ENCODE peak calls at places on chromosome X, in eight cellular contexts. M is BE2C, V is psoas muscle, E is hepatocyte, Z is AG04449, C is SK-N-SH, G is MM.1S, P is left lung. I is an unnamed sample.

GRCh38 chrX:103211012-103211715 is 3.7 kb upstream of the BEX4 start:
- DNase-seq in M (peak), V (no peak), E (peak), Z (no peak), C (peak), G (peak), P (no peak), I (peak)

GRCh38 chrX:155779831-155780230 is 101.3 kb upstream of the VAMP7 start:
- DNase-seq in M (no peak), V (no peak), E (no peak), Z (no peak), C (no peak), G (no peak), P (no peak), I (no peak)

GRCh38 chrX:39936886-39937770 is 160.6 kb downstream of the BCOR start:
- DNase-seq in M (no peak), V (no peak), E (no peak), Z (no peak), C (no peak), G (peak), P (no peak), I (peak)

GRCh38 chrX:132041016-132041415 is 17.9 kb downstream of the STK26 start:
- DNase-seq in M (no peak), V (no peak), E (no peak), Z (peak), C (no peak), G (no peak), P (no peak), I (no peak)

GRCh38 chrX:28586291-28586690 is 955 bp upstream of the IL1RAPL1 start:
- DNase-seq in M (no peak), V (no peak), E (peak), Z (no peak), C (no peak), G (no peak), P (no peak), I (no peak)

GRCh38 chrX:456146-456545 is 69.4 kb upstream of the PPP2R3B start:
- DNase-seq in M (no peak), V (no peak), E (no peak), Z (no peak), C (no peak), G (no peak), P (no peak), I (no peak)

GRCh38 chrX:118499295-118499694 is 3.7 kb downstream of the DOCK11 start:
- DNase-seq in M (no peak), V (no peak), E (peak), Z (no peak), C (no peak), G (no peak), P (no peak), I (no peak)

GRCh38 chrX:129091097-129091496 is 432.2 kb downstream of the SMARCA1 start:
- DNase-seq in M (no peak), V (no peak), E (no peak), Z (no peak), C (no peak), G (peak), P (no peak), I (no peak)

GRCh38 chrX:41025926-41026325 is 59.3 kb upstream of the USP9X start:
- DNase-seq in M (no peak), V (no peak), E (no peak), Z (no peak), C (no peak), G (no peak), P (no peak), I (no peak)

DNA sequence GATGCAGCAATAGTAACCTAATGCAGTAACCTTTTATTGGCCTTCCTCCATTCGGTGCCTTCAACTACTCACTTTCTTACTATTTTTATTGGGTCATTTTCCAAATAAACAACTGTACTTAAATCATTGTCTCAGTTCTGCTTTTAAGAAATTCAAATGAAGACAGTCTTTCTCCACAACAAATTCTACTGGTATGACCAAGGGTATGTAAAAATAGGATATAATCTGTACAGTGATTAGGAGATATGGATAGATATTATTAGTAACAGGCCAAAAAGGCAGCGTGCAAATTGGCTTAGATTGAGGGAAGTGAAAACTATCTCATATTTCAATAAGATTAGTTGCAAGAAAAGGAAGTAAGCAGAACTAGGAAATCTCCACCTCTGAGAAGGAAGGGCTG is 177.4 kb upstream of the PPP1R2C start:
- DNase-seq in M (no peak), V (no peak), E (no peak), Z (no peak), C (no peak), G (peak), P (no peak), I (no peak)
- H3K4me3 ChIP-seq in M (no peak), V (no peak), E (no peak), Z (no peak), C (no peak), G (no peak), P (no peak), I (no peak)

GRCh38 chrX:46967547-46967946 is 55.3 kb downstream of the JADE3 start:
- DNase-seq in M (no peak), V (no peak), E (no peak), Z (no peak), C (no peak), G (no peak), P (no peak), I (no peak)
- H3K4me3 ChIP-seq in M (no peak), V (no peak), E (no peak), Z (no peak), C (no peak), G (no peak), P (no peak), I (no peak)

DNA sequence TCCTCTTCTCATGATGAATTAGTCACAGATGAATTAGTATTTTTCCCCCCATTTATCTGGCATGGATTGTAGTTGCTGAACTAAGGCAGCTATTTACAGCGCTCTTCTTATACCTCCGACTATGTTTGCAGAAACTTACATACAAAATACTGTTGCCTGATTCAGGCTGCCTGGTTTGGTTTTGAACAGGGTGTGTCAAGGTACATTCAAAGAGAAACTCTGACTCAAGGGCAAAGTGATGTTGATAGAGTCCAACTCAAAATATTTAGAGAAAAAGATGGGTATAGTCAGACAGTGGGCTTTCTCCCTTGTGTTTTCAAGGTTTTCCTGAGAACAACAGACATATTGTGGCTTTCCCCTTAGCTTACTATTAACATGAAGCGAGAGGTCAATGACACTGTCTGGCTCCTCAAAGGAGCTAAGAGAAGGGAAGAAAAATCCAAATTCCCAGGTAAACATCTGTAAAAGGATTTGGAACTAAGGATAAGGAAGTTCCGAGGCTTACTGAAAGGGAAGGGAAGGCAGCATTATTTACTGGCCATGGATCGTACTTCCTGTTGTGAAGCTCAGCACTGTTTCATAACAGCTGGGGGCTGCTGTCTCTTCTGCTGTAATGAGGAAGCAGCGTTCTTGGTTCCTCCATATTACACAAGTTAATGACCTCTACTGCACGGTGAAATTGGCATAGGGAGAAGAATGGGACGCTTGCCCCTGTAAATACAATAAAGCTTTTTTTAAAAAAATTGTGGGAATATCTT is 30.9 kb downstream of the FAM9C start:
- DNase-seq in M (no peak), V (no peak), E (peak), Z (no peak), C (no peak), G (no peak), P (no peak), I (no peak)
- H3K4me3 ChIP-seq in M (no peak), V (no peak), E (no peak), Z (no peak), C (no peak), G (no peak), P (no peak), I (no peak)

GRCh38 chrX:153688071-153688470 is 345 bp downstream of the SLC6A8 start:
- DNase-seq in M (no peak), V (no peak), E (no peak), Z (no peak), C (no peak), G (no peak), P (no peak), I (no peak)

GRCh38 chrX:153689654-153690465 is 2.1 kb downstream of the SLC6A8 start:
- DNase-seq in M (peak), V (peak), E (no peak), Z (no peak), C (peak), G (no peak), P (no peak), I (no peak)

GRCh38 chrX:153688534-153688899 is 791 bp downstream of the SLC6A8 start:
- DNase-seq in M (no peak), V (no peak), E (no peak), Z (no peak), C (no peak), G (no peak), P (no peak), I (no peak)

GRCh38 chrX:153690466-153690865 is 2.7 kb downstream of the SLC6A8 start:
- DNase-seq in M (no peak), V (peak), E (no peak), Z (no peak), C (no peak), G (no peak), P (peak), I (no peak)

GRCh38 chrX:153688900-153689590 is 1.3 kb downstream of the SLC6A8 start:
- DNase-seq in M (peak), V (peak), E (no peak), Z (no peak), C (peak), G (no peak), P (no peak), I (no peak)
- H3K4me3 ChIP-seq in M (peak), V (peak), E (peak), Z (peak), C (peak), G (no peak), P (no peak), I (no peak)

DNA sequence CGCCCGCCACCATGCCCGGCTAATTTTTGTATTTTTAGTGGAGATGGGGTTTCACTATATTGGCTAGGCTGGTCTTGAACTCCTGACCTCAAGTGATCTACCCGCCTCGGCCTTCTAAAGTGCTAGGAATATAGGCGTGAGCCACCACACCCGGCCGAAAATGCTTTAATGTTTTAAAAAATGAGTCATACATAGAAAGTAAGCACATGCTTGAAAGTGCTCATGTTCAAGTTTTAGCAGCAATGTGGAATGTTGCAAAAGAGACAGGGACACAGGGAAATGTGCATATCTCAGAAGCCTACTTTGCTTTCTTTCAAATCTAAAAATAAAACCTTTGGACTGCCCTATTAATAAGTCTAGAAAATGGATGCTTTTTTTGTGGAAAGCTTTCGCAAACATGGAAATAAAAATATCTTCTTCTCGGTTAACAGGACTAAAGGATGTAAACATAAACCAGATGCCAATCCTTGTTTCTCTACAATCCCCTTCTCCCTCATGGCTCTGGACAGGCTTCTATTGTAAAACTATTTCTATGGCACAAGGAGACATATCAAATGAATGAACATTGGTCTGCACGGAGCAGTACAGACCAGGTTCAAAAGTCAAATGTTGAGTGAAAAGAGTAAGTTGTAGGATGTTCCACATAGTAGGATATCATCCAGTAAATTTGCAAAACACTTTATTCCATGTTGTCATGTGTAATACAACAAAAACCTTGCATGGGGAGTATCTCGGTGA is 15.0 kb downstream of the MECP2 start:
- DNase-seq in M (no peak), V (no peak), E (peak), Z (peak), C (no peak), G (no peak), P (no peak), I (no peak)
- H3K4me3 ChIP-seq in M (no peak), V (peak), E (no peak), Z (no peak), C (no peak), G (no peak), P (no peak), I (no peak)

DNA sequence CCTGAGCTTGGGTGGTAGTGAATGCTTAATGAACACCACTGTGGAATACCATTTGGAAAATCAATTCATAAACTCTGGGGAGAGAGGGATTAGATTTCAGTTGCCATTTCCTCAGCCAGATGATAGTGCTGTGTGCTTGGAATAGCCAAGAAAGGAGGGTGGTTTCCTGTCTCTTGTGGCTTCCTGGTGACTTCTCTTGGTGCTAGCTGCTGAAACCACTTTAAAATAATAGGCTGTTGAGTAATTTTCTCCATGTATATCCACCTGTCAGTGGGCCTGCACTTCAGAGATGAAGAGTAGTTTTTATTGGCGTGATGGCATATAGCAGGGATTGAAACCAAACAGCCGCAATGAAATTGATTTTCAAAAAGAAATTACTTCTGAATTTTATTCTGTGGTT is 11.8 kb downstream of the EDA start:
- DNase-seq in M (no peak), V (no peak), E (no peak), Z (no peak), C (no peak), G (no peak), P (no peak), I (peak)
- H3K4me3 ChIP-seq in M (no peak), V (no peak), E (no peak), Z (no peak), C (no peak), G (no peak), P (no peak), I (no peak)

DNA sequence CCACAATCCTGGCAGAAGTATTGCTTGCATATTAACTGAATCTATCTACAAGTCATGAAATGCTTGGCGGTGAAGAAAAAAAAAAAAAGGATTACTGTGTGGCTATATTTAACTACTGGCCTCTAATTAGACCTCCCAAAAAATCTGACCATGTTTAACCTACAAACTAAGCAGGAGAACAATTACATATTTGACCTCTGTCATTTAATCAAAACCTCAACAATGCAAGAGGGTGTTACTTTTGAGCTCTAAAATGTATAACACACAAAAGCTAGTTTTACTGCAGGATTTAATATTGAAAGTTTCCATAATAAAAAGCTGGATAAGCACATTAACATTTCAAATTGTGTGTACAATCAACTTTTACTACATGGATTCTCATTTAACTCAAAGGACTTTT is 1.5 kb downstream of the ITM2A start:
- DNase-seq in M (no peak), V (no peak), E (no peak), Z (no peak), C (no peak), G (no peak), P (no peak), I (no peak)
- H3K4me3 ChIP-seq in M (no peak), V (peak), E (no peak), Z (no peak), C (no peak), G (peak), P (no peak), I (peak)